ENCODE peak calls at places on chromosomes 12 and 14, in ten cellular contexts. T is PC-3, F is BE2C, K is lung, O is tibial artery, D is IMR-90, A is GM20000, M is fibroblast of mammary gland, W is cardiac muscle cell, R is colonic mucosa. I is an unnamed sample.

GRCh38 chr14:75437201-75438143 is 9.7 kb downstream of the JDP2 start:
- DNase-seq in T (no peak), F (no peak), K (no peak), O (no peak), D (no peak), A (no peak), M (no peak), W (no peak), R (no peak), I (no peak)

GRCh38 chr12:69881771-69882170 is 56.7 kb downstream of the MYRFL start:
- DNase-seq in T (no peak), F (no peak), K (no peak), O (no peak), D (no peak), A (no peak), M (no peak), W (no peak), R (no peak), I (no peak)

GRCh38 chr14:85333313-85333712 is 196.6 kb upstream of the FLRT2 start:
- DNase-seq in T (peak), F (no peak), K (no peak), O (no peak), D (peak), A (no peak), M (peak), W (peak), R (no peak), I (no peak)

GRCh38 chr12:57529831-57530230 is 7.2 kb downstream of the MBD6 start:
- DNase-seq in T (no peak), F (no peak), K (no peak), O (no peak), D (no peak), A (no peak), M (no peak), W (peak), R (no peak), I (no peak)

GRCh38 chr14:90818715-90819114 is 2.5 kb upstream of the TTC7B start:
- DNase-seq in T (no peak), F (no peak), K (no peak), O (no peak), D (no peak), A (no peak), M (no peak), W (no peak), R (no peak), I (no peak)

GRCh38 chr12:51874013-51874412 is 13.9 kb upstream of the ANKRD33 start:
- DNase-seq in T (no peak), F (no peak), K (no peak), O (no peak), D (peak), A (no peak), M (no peak), W (no peak), R (no peak), I (no peak)

GRCh38 chr12:102426599-102427541 is 53.5 kb downstream of the IGF1 start:
- DNase-seq in T (no peak), F (no peak), K (no peak), O (no peak), D (peak), A (no peak), M (peak), W (no peak), R (no peak), I (no peak)

GRCh38 chr12:32302218-32302826 is 97.0 kb upstream of the FGD4 start:
- DNase-seq in T (peak), F (peak), K (no peak), O (no peak), D (no peak), A (peak), M (peak), W (peak), R (no peak), I (peak)

GRCh38 chr14:50971122-50971781 is 27.0 kb upstream of the PYGL start:
- DNase-seq in T (no peak), F (no peak), K (no peak), O (no peak), D (no peak), A (no peak), M (no peak), W (no peak), R (no peak), I (no peak)

GRCh38 chr12:50786498-50787231 is 22.8 kb downstream of the ATF1 start:
- DNase-seq in T (peak), F (no peak), K (peak), O (no peak), D (peak), A (no peak), M (peak), W (peak), R (no peak), I (no peak)

GRCh38 chr14:31879661-31880348 is 197.3 kb upstream of the ARHGAP5 start:
- DNase-seq in T (no peak), F (no peak), K (no peak), O (no peak), D (no peak), A (no peak), M (no peak), W (no peak), R (no peak), I (no peak)

GRCh38 chr12:123861392-123861791 is 99.3 kb downstream of the DNAH10 start:
- DNase-seq in T (no peak), F (no peak), K (no peak), O (no peak), D (no peak), A (no peak), M (no peak), W (no peak), R (no peak), I (no peak)

GRCh38 chr12:15171015-15171646 is 50.1 kb downstream of the RERG start:
- DNase-seq in T (no peak), F (no peak), K (no peak), O (no peak), D (no peak), A (no peak), M (no peak), W (no peak), R (no peak), I (no peak)

GRCh38 chr12:31521972-31522371 is 69.0 kb downstream of the DENND5B start:
- DNase-seq in T (no peak), F (no peak), K (no peak), O (no peak), D (peak), A (no peak), M (peak), W (no peak), R (no peak), I (no peak)

GRCh38 chr12:57592551-57593165 is 1.7 kb downstream of the PIP4K2C start:
- DNase-seq in T (peak), F (no peak), K (no peak), O (no peak), D (peak), A (no peak), M (no peak), W (no peak), R (no peak), I (no peak)

GRCh38 chr14:69483765-69484443 is 624 bp upstream of the PLEKHD1 start:
- DNase-seq in T (peak), F (no peak), K (no peak), O (no peak), D (peak), A (peak), M (no peak), W (peak), R (no peak), I (no peak)

GRCh38 chr12:132030367-132031038 is 80.8 kb downstream of the EP400 start:
- DNase-seq in T (peak), F (no peak), K (no peak), O (no peak), D (peak), A (no peak), M (peak), W (peak), R (no peak), I (no peak)

GRCh38 chr12:54968181-54968730 is 16.3 kb downstream of the TESPA1 start:
- DNase-seq in T (no peak), F (no peak), K (no peak), O (no peak), D (no peak), A (no peak), M (no peak), W (no peak), R (no peak), I (no peak)

GRCh38 chr12:122547330-122547729 is 20.3 kb downstream of the KNTC1 start:
- DNase-seq in T (no peak), F (no peak), K (no peak), O (no peak), D (peak), A (no peak), M (no peak), W (no peak), R (no peak), I (no peak)

GRCh38 chr12:1488908-1489381 is 105.4 kb downstream of the FBXL14 start:
- DNase-seq in T (no peak), F (no peak), K (no peak), O (peak), D (peak), A (no peak), M (no peak), W (peak), R (no peak), I (no peak)

GRCh38 chr12:59322473-59322872 is 273.4 kb upstream of the SLC16A7 start:
- DNase-seq in T (no peak), F (no peak), K (no peak), O (no peak), D (no peak), A (no peak), M (no peak), W (no peak), R (no peak), I (no peak)

GRCh38 chr14:51219473-51220448 is 20.3 kb upstream of the TMX1 start:
- DNase-seq in T (peak), F (no peak), K (no peak), O (no peak), D (peak), A (peak), M (peak), W (peak), R (no peak), I (no peak)

GRCh38 chr14:37566811-37567371 is 28.2 kb downstream of the FOXA1 start:
- DNase-seq in T (peak), F (no peak), K (no peak), O (no peak), D (no peak), A (no peak), M (no peak), W (peak), R (peak), I (no peak)

GRCh38 chr14:100065161-100065871 is at the start of gene EVL:
- DNase-seq in T (no peak), F (no peak), K (no peak), O (no peak), D (no peak), A (peak), M (no peak), W (no peak), R (no peak), I (peak)

GRCh38 chr14:80544366-80544765 is 333.1 kb upstream of the DIO2 start:
- DNase-seq in T (no peak), F (no peak), K (no peak), O (no peak), D (no peak), A (no peak), M (no peak), W (no peak), R (no peak), I (no peak)

GRCh38 chr14:98093111-98093510 is 1178.9 kb downstream of the BCL11B start:
- DNase-seq in T (no peak), F (no peak), K (no peak), O (no peak), D (no peak), A (no peak), M (no peak), W (no peak), R (no peak), I (no peak)

GRCh38 chr12:5210918-5211290 is 167.2 kb downstream of the KCNA5 start:
- DNase-seq in T (no peak), F (no peak), K (no peak), O (no peak), D (no peak), A (no peak), M (no peak), W (no peak), R (no peak), I (no peak)

GRCh38 chr14:53167602-53168328 is 14.6 kb upstream of the DDHD1 start:
- DNase-seq in T (no peak), F (no peak), K (no peak), O (no peak), D (peak), A (no peak), M (peak), W (peak), R (no peak), I (no peak)

GRCh38 chr12:121711925-121712461 is 559 bp upstream of the TMEM120B start:
- DNase-seq in T (peak), F (peak), K (peak), O (peak), D (no peak), A (peak), M (peak), W (peak), R (peak), I (no peak)

GRCh38 chr12:64083285-64084210 is 138.5 kb downstream of the KICS2 start:
- DNase-seq in T (peak), F (peak), K (peak), O (peak), D (peak), A (no peak), M (peak), W (peak), R (peak), I (no peak)

GRCh38 chr14:94346841-94347240 is 23.7 kb upstream of the SERPINA6 start:
- DNase-seq in T (no peak), F (no peak), K (no peak), O (no peak), D (no peak), A (no peak), M (no peak), W (no peak), R (peak), I (no peak)

GRCh38 chr14:36091096-36091495 is 85.4 kb downstream of the PTCSC3 start:
- DNase-seq in T (peak), F (peak), K (peak), O (no peak), D (peak), A (no peak), M (peak), W (peak), R (no peak), I (no peak)

GRCh38 chr14:101028971-101029667 is 125.6 kb upstream of the RTL1 start:
- DNase-seq in T (no peak), F (no peak), K (no peak), O (peak), D (no peak), A (no peak), M (no peak), W (no peak), R (no peak), I (no peak)

GRCh38 chr12:90940872-90941499 is 14.0 kb downstream of the CCER1 start:
- DNase-seq in T (peak), F (no peak), K (no peak), O (no peak), D (peak), A (no peak), M (peak), W (peak), R (no peak), I (peak)

GRCh38 chr12:89390802-89391673 is 38.7 kb upstream of the DUSP6 start:
- DNase-seq in T (peak), F (no peak), K (no peak), O (no peak), D (peak), A (no peak), M (peak), W (peak), R (peak), I (no peak)

GRCh38 chr12:89703768-89704167 is 4.9 kb downstream of the ATP2B1 start:
- DNase-seq in T (peak), F (no peak), K (no peak), O (no peak), D (no peak), A (no peak), M (no peak), W (no peak), R (no peak), I (no peak)

GRCh38 chr12:40646456-40646855 is 45.8 kb upstream of the CNTN1 start:
- DNase-seq in T (no peak), F (no peak), K (no peak), O (no peak), D (no peak), A (no peak), M (no peak), W (no peak), R (no peak), I (no peak)

GRCh38 chr12:109201496-109201885 is 85.1 kb downstream of the ACACB start:
- DNase-seq in T (no peak), F (no peak), K (no peak), O (no peak), D (no peak), A (no peak), M (no peak), W (no peak), R (no peak), I (no peak)

GRCh38 chr12:109199324-109199723 is 82.9 kb downstream of the ACACB start:
- DNase-seq in T (no peak), F (no peak), K (no peak), O (no peak), D (no peak), A (no peak), M (no peak), W (no peak), R (no peak), I (no peak)

GRCh38 chr12:109202770-109203169 is 86.4 kb downstream of the ACACB start:
- DNase-seq in T (no peak), F (no peak), K (no peak), O (no peak), D (no peak), A (no peak), M (peak), W (no peak), R (no peak), I (no peak)

GRCh38 chr12:109200825-109201495 is 84.6 kb downstream of the ACACB start:
- DNase-seq in T (no peak), F (no peak), K (no peak), O (no peak), D (no peak), A (no peak), M (no peak), W (no peak), R (no peak), I (no peak)

GRCh38 chr12:109203480-109203879 is 87.1 kb downstream of the ACACB start:
- DNase-seq in T (no peak), F (no peak), K (no peak), O (no peak), D (no peak), A (no peak), M (no peak), W (no peak), R (no peak), I (no peak)
- TF ChIP-seq CTCF in T (peak), F (no peak), K (no peak), O (no peak), D (no peak), A (no peak), M (no peak), W (no peak), R (no peak), I (no peak)

GRCh38 chr14:102086972-102087761 is at the start of gene HSP90AA1:
- DNase-seq in T (peak), F (peak), K (peak), O (peak), D (peak), A (peak), M (peak), W (peak), R (peak), I (peak)
- TF ChIP-seq CTCF in T (peak), F (no peak), K (no peak), O (no peak), D (peak), A (peak), M (no peak), W (peak), R (no peak), I (no peak)

GRCh38 chr14:65501328-65501727 is 88.8 kb downstream of the FUT8 start:
- DNase-seq in T (no peak), F (no peak), K (no peak), O (no peak), D (no peak), A (peak), M (no peak), W (peak), R (no peak), I (no peak)
- TF ChIP-seq CTCF in T (peak), F (peak), K (no peak), O (no peak), D (no peak), A (no peak), M (peak), W (peak), R (no peak), I (no peak)

GRCh38 chr14:38947343-38947742 is 155.7 kb downstream of the SEC23A start:
- DNase-seq in T (no peak), F (no peak), K (no peak), O (no peak), D (no peak), A (no peak), M (no peak), W (no peak), R (no peak), I (no peak)

GRCh38 chr14:38944691-38945090 is 158.3 kb downstream of the SEC23A start:
- DNase-seq in T (no peak), F (no peak), K (no peak), O (no peak), D (no peak), A (no peak), M (no peak), W (peak), R (no peak), I (no peak)

DNA sequence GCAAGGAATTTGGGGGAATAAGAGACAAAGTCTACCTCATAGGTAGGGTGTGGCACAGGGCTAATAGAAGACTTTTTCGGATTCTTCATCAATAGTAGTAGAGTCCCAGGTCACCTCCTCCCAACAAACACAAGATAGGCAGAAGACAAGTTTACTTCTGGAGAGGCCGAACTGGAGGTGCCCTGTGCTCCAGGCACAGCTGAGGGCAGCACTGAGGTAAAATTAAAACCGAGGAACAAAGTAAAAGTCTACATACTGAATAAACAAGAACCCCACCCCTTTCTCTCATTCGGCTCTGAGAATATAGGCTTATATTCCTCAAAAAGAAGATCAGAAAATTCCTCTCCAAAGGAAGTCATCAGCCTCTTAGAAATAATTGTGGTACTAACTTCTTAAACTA is 161.6 kb downstream of the SEC23A start:
- DNase-seq in T (no peak), F (no peak), K (no peak), O (no peak), D (no peak), A (no peak), M (no peak), W (no peak), R (no peak), I (no peak)
- TF ChIP-seq CTCF in T (no peak), F (peak), K (no peak), O (no peak), D (no peak), A (no peak), M (no peak), W (peak), R (no peak), I (no peak)

GRCh38 chr12:110992909-110993308 is 72.5 kb upstream of the MYL2 start:
- DNase-seq in T (no peak), F (no peak), K (no peak), O (no peak), D (no peak), A (no peak), M (no peak), W (no peak), R (no peak), I (no peak)
- TF ChIP-seq CTCF in T (no peak), F (no peak), K (no peak), O (no peak), D (no peak), A (no peak), M (no peak), W (no peak), R (no peak), I (no peak)

DNA sequence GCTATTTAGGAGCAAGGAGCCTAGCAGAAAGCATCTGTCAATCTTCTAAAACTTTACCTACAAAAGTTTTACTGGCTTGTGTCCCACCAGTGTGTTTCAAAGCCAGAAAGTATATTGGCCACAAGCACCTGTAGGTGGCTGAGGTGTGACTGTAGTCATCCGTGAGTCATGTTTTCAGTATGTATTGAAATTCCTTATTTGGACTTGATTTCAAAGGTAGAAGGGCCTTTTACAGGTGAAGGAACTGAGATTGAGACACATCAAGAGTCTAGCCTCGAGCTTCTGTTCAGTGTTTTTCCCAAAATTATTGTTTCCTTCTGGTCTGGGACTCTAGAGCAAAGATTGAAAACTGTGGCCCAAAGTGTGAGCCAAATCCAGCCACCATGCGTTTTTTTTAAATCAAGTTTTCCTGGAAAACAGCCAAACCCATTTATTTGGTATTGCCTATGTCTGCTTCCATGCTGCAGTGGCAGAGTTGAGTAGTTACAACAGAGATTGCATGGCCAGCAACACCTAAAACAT is 195.3 kb upstream of the BCL2L14 start:
- DNase-seq in T (peak), F (no peak), K (no peak), O (no peak), D (no peak), A (no peak), M (no peak), W (peak), R (no peak), I (peak)
- TF ChIP-seq CTCF in T (no peak), F (peak), K (no peak), O (no peak), D (no peak), A (no peak), M (no peak), W (no peak), R (no peak), I (no peak)